ENCODE peak calls at places on chromosome 9, in ten cellular contexts. G is tibial artery, Y is T-cell, H is cardiac fibroblast, V is GM23248, X is NCI-H226, O is anterior cingulate cortex, R is HS-5, U is NCI-H774, S is HTR-8/SVneo. I is an unnamed sample.

GRCh38 chr9:131845286-131846011 is 105.6 kb upstream of the RAPGEF1 start:
- DNase-seq in G (no peak), Y (no peak), H (no peak), V (no peak), X (no peak), O (no peak), R (no peak), U (no peak), S (no peak), I (no peak)

GRCh38 chr9:38232895-38233294 is 159.6 kb upstream of the ALDH1B1 start:
- DNase-seq in G (no peak), Y (no peak), H (no peak), V (no peak), X (no peak), O (no peak), R (no peak), U (no peak), S (no peak), I (no peak)

GRCh38 chr9:131410051-131410491 is 16.2 kb downstream of the PRRC2B start:
- DNase-seq in G (no peak), Y (no peak), H (peak; percentile 52), V (no peak), X (no peak), O (no peak), R (no peak), U (no peak), S (no peak), I (no peak)

GRCh38 chr9:134175291-134175807 is 11.0 kb upstream of the RNU6ATAC start:
- DNase-seq in G (no peak), Y (no peak), H (no peak), V (peak; percentile 19), X (no peak), O (no peak), R (no peak), U (no peak), S (no peak), I (peak; percentile 22)

GRCh38 chr9:133738039-133738805 is at the start of gene SARDH:
- DNase-seq in G (no peak), Y (peak; percentile 16), H (peak; percentile 64), V (peak; percentile 50), X (peak; percentile 64), O (no peak), R (no peak), U (peak; percentile 56), S (peak; percentile 29), I (peak; percentile 55)

GRCh38 chr9:85401998-85402397 is 339.8 kb downstream of the AGTPBP1 start:
- DNase-seq in G (no peak), Y (no peak), H (no peak), V (no peak), X (no peak), O (no peak), R (no peak), U (no peak), S (no peak), I (no peak)

GRCh38 chr9:90175865-90176264 is 466.8 kb downstream of the DIRAS2 start:
- DNase-seq in G (no peak), Y (no peak), H (no peak), V (no peak), X (no peak), O (no peak), R (no peak), U (no peak), S (no peak), I (no peak)

GRCh38 chr9:110241491-110242321 is 14.6 kb downstream of the TXN start:
- DNase-seq in G (no peak), Y (no peak), H (no peak), V (peak; percentile 37), X (peak; percentile 63), O (no peak), R (no peak), U (no peak), S (no peak), I (no peak)

GRCh38 chr9:109558718-109559151 is 60.6 kb upstream of the PTPN3 start:
- DNase-seq in G (peak; percentile 27), Y (no peak), H (peak; percentile 2), V (no peak), X (no peak), O (no peak), R (no peak), U (no peak), S (no peak), I (no peak)

GRCh38 chr9:95736891-95737522 is 138.5 kb upstream of the ERCC6L2 start:
- DNase-seq in G (no peak), Y (no peak), H (no peak), V (no peak), X (no peak), O (no peak), R (no peak), U (no peak), S (no peak), I (no peak)

GRCh38 chr9:33446507-33447403 is 638 bp downstream of the AQP3 start:
- DNase-seq in G (no peak), Y (peak; percentile 38), H (peak; percentile 51), V (peak; percentile 70), X (no peak), O (no peak), R (no peak), U (no peak), S (peak; percentile 52), I (no peak)

GRCh38 chr9:38527507-38527906 is 92.9 kb downstream of the ANKRD18A start:
- DNase-seq in G (no peak), Y (no peak), H (no peak), V (no peak), X (no peak), O (no peak), R (no peak), U (no peak), S (no peak), I (no peak)

I was measured in pancreas.